ENCODE peak calls at places on chromosome 22, in five cellular contexts. S, J, F, R and V are unnamed samples.

GRCh38 chr22:32073823-32074380 is 30.8 kb downstream of the SLC5A1 start:
- DNase-seq in F (no peak), S (no peak), R (no peak), J (no peak), V (no peak)

GRCh38 chr22:49663311-49663711 is 164.4 kb downstream of the BRD1 start:
- DNase-seq in F (no peak), J (no peak), S (no peak), R (no peak), V (no peak)

GRCh38 chr22:18147791-18148507 is 2.0 kb upstream of the USP18 start:
- DNase-seq in F (no peak), S (no peak), J (no peak), R (no peak), V (no peak)

GRCh38 chr22:37455896-37456295 is 28.6 kb upstream of the ELFN2 start:
- DNase-seq in F (no peak), S (peak; percentile 12), R (no peak), J (peak; percentile 56), V (no peak)

GRCh38 chr22:48459859-48460823 is 1367.5 kb downstream of the BRD1 start:
- DNase-seq in S (no peak), J (no peak), F (no peak), R (no peak), V (no peak)

GRCh38 chr22:41302016-41302767 is 867 bp downstream of the ZC3H7B start:
- DNase-seq in J (peak; percentile 18), R (no peak), F (peak; percentile 43), S (no peak), V (peak; percentile 34)

GRCh38 chr22:19232620-19233019 is 54.1 kb upstream of the SLC25A1 start:
- DNase-seq in F (no peak), J (no peak), S (no peak), R (no peak), V (no peak)

GRCh38 chr22:19035474-19036228 is 86.6 kb downstream of the DGCR2 start:
- DNase-seq in F (peak; percentile 15), R (no peak), J (peak; percentile 2), S (no peak), V (peak; percentile 68)

GRCh38 chr22:49967333-49968241 is 7.0 kb downstream of the PIM3 start:
- DNase-seq in S (no peak), J (peak; percentile 42), R (no peak), F (no peak), V (no peak)

GRCh38 chr22:42500164-42500835 is 19.3 kb downstream of the RRP7A start:
- DNase-seq in S (peak; percentile 35), J (peak; percentile 61), R (peak; percentile 73), F (peak; percentile 65), V (peak; percentile 91)

GRCh38 chr22:20530368-20531153 is 23.2 kb downstream of the MED15 start:
- DNase-seq in R (no peak), S (peak; percentile 83), F (no peak), J (peak; percentile 85), V (peak; percentile 74)

GRCh38 chr22:17501679-17502285 is 61.5 kb upstream of the SLC25A18 start:
- DNase-seq in J (peak; percentile 65), S (peak; percentile 66), F (peak; percentile 42), R (no peak), V (peak; percentile 80)

GRCh38 chr22:35446365-35446764 is 46.4 kb downstream of the MCM5 start:
- DNase-seq in J (peak; percentile 95), F (no peak), R (no peak), S (peak; percentile 95), V (no peak)

GRCh38 chr22:39995346-39996252 is 845 bp downstream of the FAM83F start:
- DNase-seq in F (no peak), S (no peak), J (no peak), R (no peak), V (peak; percentile 35)

GRCh38 chr22:39994046-39994565 is 648 bp upstream of the FAM83F start:
- DNase-seq in J (no peak), R (no peak), F (no peak), S (peak; percentile 25), V (no peak)

GRCh38 chr22:39996732-39997131 is 2.0 kb downstream of the FAM83F start:
- DNase-seq in R (no peak), J (peak; percentile 21), F (no peak), S (no peak), V (no peak)

GRCh38 chr22:39992088-39992826 is 2.5 kb upstream of the FAM83F start:
- DNase-seq in R (no peak), S (no peak), F (no peak), J (no peak), V (no peak)

DNA sequence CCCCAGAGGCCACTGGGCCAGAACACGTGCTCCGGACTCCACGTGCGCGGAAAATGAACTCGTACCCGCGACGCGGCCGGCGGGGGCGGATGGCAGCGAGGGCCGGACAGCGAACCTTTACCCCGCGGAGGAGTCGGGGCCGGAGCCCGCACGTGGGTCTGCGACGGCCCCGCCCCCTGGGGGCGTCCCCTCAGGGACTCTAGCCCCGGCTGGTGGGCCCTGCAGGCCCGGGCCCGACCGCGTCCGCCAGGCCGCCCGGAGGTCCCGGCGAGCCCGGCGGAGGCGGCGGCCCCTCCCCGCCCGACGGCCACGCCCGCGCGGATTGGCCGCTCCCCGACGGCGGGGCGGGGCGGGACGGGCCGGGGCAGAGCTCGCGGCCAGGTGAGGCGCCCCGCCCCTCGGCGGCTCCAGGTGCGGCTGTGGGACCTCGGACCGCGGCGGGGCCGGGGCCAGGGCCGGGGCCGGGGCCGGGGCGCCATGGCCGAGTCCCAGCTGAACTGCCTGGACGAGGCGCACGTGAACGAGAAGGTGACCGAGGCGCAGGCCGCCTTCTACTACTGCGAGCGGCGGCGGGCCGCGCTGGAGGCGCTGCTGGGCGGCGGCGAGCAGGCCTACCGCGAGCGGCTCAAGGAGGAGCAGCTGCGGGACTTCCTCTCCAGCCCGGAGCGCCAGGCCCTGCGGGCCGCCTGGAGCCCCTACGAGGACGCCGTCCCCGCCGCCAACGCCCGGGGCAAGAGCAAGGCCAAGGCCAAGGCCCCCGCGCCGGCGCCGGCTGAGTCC is at the start of gene FAM83F:
- DNase-seq in F (no peak), R (no peak), S (no peak), J (peak; percentile 8), V (peak; percentile 79)
- H3K4me3 ChIP-seq in F (peak within 1 kb of the TSS; percentile 24), R (peak within 1 kb of the TSS; percentile 61), S (no peak within 1 kb of the TSS), J (no peak within 1 kb of the TSS), V (peak within 1 kb of the TSS; percentile 59)

GRCh38 chr22:45896153-45896951 is 80.6 kb downstream of the WNT7B start:
- DNase-seq in S (no peak), F (no peak), J (no peak), R (no peak), V (peak; percentile 75)
- H4K8ac ChIP-seq in S (no peak overlapping the region), F (no peak overlapping the region), J (no peak overlapping the region), R (peak overlapping the region; percentile 82), V (no peak overlapping the region)

GRCh38 chr22:28442951-28443876 is 236.4 kb downstream of the TTC28 start:
- DNase-seq in S (peak; percentile 76), J (peak; percentile 71), R (peak; percentile 41), F (peak; percentile 39), V (peak; percentile 91)
- H3K4me3 ChIP-seq in S (peak overlapping the region; percentile 45), J (peak overlapping the region; percentile 58), R (peak overlapping the region; percentile 75), F (peak overlapping the region; percentile 68), V (peak overlapping the region; percentile 62)

DNA sequence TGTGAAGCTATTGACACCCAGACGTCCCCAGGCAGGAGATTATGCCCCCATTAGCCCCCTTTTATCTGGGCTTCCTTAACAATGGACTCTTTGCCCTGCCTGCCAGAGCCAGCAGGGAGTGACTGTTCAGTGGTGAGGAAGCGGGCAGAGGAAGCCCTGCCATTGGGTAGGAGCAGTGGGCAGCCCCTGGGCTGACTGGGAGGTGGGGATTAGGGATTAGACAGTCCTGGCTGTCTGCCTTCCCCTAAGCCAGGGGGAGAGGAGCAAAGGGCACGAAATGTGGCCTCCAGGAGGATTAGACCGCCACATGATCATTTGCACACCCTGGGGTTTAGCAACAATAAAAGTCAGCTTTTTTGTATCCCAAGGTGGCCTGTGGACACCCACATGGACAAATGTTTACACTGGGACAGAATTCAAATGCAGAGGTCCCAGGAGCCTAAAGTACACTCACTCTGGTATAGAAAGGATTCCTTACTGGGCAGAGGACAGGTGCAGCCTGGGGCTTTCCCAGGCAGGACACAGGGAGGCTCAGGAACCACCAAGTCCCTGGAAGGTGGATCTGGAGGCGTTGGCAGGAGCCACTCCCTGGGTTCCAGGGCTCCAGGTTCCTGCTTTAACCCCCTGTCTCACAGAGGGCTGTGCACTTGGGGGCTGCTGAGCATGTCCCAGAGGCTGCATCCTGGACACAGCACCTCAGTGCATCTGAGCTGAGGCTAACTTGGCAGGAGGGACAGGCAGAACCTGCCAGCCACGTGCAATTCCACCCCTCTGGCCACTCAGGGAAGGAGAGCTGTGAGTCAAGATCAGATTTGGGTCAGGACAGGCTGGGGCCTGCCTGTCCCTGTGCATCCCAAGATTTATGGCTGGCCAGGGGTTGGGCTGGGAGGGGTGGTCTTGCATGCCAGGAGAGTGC is 2.1 kb downstream of the PNPLA3 start:
- DNase-seq in S (no peak), F (peak; percentile 80), J (peak; percentile 47), R (no peak), V (peak; percentile 84)
- H4K8ac ChIP-seq in S (no peak overlapping the region), F (no peak overlapping the region), J (peak overlapping the region; percentile 94), R (no peak overlapping the region), V (no peak overlapping the region)

DNA sequence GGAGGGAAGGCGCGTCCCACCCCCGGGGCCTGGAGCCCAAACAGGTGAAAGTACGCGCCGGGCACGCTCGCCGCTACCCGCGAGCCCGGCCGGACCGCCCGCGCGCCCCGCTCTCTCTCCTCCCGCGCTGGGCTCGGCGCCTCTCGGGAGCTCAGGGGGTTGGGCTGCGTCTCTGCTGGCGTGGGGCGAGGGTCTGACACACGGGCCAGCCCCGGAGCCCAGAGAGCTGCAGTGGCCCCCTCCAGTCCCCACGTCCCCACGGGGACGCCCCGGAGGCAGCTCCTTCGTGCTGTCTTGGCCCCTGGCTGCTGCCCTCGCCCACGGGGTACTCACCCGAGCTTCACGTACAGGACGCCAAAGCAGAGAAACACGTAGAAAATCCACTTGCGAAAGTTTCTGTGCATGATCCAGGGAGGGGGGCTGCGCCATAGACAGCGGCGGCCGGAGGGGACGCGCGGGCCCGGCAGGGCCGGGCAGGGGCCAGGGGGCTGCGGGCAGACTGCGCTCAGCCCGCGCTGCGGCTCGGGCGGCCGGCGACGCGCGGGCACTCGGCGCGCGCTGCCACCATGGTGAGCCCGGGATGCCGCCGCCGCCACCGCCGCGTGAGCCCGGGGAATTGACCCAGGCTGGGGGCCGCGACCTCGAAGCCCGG is 485 bp downstream of the WNT7B start:
- DNase-seq in F (no peak), J (peak; percentile 24), S (no peak), R (no peak), V (no peak)
- H3K4me3 ChIP-seq in F (peak overlapping the region; percentile 84), J (peak overlapping the region; percentile 65), S (peak overlapping the region; percentile 21), R (peak overlapping the region; percentile 42), V (no peak overlapping the region)

DNA sequence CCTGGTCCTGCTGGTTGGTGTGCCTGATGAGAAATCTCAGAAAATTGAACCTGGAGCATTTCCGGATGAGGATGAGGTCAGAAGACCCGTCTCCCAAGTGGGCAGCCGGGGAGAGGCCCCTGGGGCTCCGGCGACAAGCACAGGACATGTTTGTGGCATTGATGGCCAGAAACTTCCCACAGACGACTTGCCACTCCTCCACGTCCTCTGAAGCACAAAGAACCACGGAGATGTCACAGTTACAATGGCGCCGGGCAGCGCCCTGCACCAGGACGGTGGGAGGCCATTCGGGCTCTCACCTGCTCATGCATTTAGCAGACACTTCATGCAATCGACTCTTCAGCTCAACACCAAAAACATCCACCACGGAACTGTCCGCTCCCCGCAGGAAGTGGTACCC is 46.5 kb downstream of the CERK start:
- DNase-seq in R (no peak), J (no peak), F (no peak), S (no peak), V (no peak)
- H4K8ac ChIP-seq in R (no peak overlapping the region), J (no peak overlapping the region), F (no peak overlapping the region), S (no peak overlapping the region), V (no peak overlapping the region)